ENCODE peak calls at places on chromosomes 13 and 19, in seven cellular contexts. G, Q, J, D, W, M and A are unnamed samples.

GRCh38 chr19:44548736-44549135 is 19.3 kb upstream of the CEACAM20 start:
- DNase-seq in W (peak; percentile 3), D (no peak), J (peak; percentile 61), M (no peak), Q (peak; percentile 20), G (no peak), A (peak; percentile 41)

GRCh38 chr13:110152351-110152750 is 154.6 kb downstream of the COL4A1 start:
- DNase-seq in J (no peak), Q (no peak), D (no peak), W (no peak), G (no peak), M (no peak), A (no peak)

GRCh38 chr19:29525901-29526729 is at the start of gene VSTM2B:
- DNase-seq in W (no peak), J (no peak), D (no peak), M (no peak), G (no peak), Q (no peak), A (no peak)

GRCh38 chr19:45782162-45782623 is at the start of gene DMPK:
- DNase-seq in W (peak; percentile 60), M (no peak), Q (no peak), J (no peak), D (no peak), G (no peak), A (no peak)

GRCh38 chr19:41977916-41978315 is 16.1 kb downstream of the ATP1A3 start:
- DNase-seq in Q (no peak), D (no peak), J (no peak), W (no peak), M (no peak), G (no peak), A (no peak)

GRCh38 chr19:33374406-33374703 is 846 bp downstream of the CEBPG start:
- DNase-seq in J (no peak), Q (peak; percentile 47), G (no peak), W (peak; percentile 48), D (no peak), M (peak; percentile 32), A (peak; percentile 44)

GRCh38 chr19:36748431-36749275 is 24.0 kb downstream of the ZNF850 start:
- DNase-seq in G (no peak), Q (no peak), W (no peak), D (no peak), M (peak; percentile 47), J (no peak), A (no peak)

GRCh38 chr19:42253245-42254082 is 1.5 kb downstream of the ERF start:
- DNase-seq in W (peak; percentile 68), J (no peak), Q (peak; percentile 36), M (peak; percentile 87), G (peak; percentile 63), D (peak; percentile 78), A (peak; percentile 28)

GRCh38 chr13:35984776-35985453 is 146.3 kb downstream of the DCLK1 start:
- DNase-seq in J (no peak), M (peak; percentile 81), W (no peak), Q (no peak), G (no peak), D (no peak), A (no peak)

DNA sequence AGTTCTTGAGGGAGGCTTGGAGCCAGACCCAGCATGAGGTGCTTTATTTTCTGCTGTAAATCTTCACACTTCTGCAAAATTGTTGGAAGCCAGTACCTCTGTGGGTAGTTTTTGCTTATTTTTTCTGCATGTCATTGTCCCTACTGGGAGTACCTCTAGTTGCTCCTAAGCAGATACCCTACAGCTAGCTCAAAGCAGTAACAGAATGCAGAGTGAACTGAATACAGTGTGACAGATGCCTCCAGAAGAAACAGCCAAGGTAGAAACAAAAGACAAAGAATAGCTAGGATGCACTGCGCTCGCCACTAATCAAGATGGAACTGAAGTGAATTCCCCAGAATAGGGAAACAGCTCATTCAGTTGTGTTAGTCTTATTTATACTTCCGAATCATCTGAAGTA is 1253.3 kb downstream of the PCDH17 start:
- DNase-seq in D (no peak), M (peak; percentile 67), Q (peak; percentile 2), G (no peak), W (peak; percentile 3), J (no peak), A (no peak)
- H3K4me3 ChIP-seq in D (no peak overlapping the region), M (no peak overlapping the region), Q (no peak overlapping the region), G (no peak overlapping the region), W (no peak overlapping the region), J (no peak overlapping the region), A (no peak overlapping the region)

GRCh38 chr13:114234645-114235421 is at the start of gene CDC16:
- DNase-seq in M (peak; percentile 97), D (peak; percentile 96), G (peak; percentile 83), J (peak; percentile 62), W (peak; percentile 89), Q (peak; percentile 91), A (peak; percentile 90)

GRCh38 chr13:114235697-114236096 is 1.0 kb downstream of the CDC16 start:
- DNase-seq in W (peak; percentile 9), Q (peak; percentile 14), J (no peak), D (no peak), M (no peak), G (no peak), A (no peak)

GRCh38 chr13:114234266-114234644 is 442 bp upstream of the CDC16 start:
- DNase-seq in Q (no peak), W (no peak), M (no peak), J (no peak), G (no peak), D (no peak), A (no peak)

GRCh38 chr13:114237415-114238112 is 2.9 kb downstream of the CDC16 start:
- DNase-seq in W (no peak), D (no peak), J (no peak), M (no peak), Q (no peak), G (no peak), A (no peak)

GRCh38 chr13:114236224-114236623 is 1.5 kb downstream of the CDC16 start:
- DNase-seq in J (no peak), W (no peak), D (no peak), M (no peak), G (no peak), Q (no peak), A (no peak)
- H3K4me3 ChIP-seq in J (peak overlapping the region; percentile 96), W (no peak overlapping the region), D (peak overlapping the region; percentile 92), M (no peak overlapping the region), G (peak overlapping the region; percentile 80), Q (peak overlapping the region; percentile 91), A (peak overlapping the region; percentile 91)

GRCh38 chr13:97367427-97367826 is 66.5 kb upstream of the RAP2A start:
- DNase-seq in W (peak; percentile 86), G (no peak), D (no peak), Q (peak; percentile 73), J (peak; percentile 85), M (peak; percentile 75), A (peak; percentile 69)
- H3K4me3 ChIP-seq in W (no peak overlapping the region), G (no peak overlapping the region), D (no peak overlapping the region), Q (no peak overlapping the region), J (no peak overlapping the region), M (no peak overlapping the region), A (no peak overlapping the region)

DNA sequence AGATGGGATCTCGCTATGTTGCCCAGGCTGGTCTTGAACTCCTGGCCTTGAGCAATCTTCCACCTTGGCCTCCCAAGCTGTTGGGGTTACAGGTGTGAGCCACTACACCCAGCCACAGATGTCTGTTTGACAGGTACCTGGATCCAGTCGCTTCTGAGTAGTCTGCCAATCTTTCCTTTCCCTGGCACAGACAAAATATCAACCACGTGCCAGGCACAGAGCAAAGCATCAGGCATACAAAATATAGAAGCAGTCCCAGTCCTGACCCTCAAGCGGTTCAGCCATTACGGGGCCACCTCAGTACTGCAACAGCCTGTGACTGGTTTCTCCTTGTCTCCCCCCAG is 3.8 kb downstream of the ELAVL1 start:
- DNase-seq in W (no peak), Q (no peak), G (no peak), D (no peak), M (no peak), J (no peak), A (no peak)
- H3K4me3 ChIP-seq in W (no peak overlapping the region), Q (no peak overlapping the region), G (no peak overlapping the region), D (no peak overlapping the region), M (no peak overlapping the region), J (no peak overlapping the region), A (no peak overlapping the region)

DNA sequence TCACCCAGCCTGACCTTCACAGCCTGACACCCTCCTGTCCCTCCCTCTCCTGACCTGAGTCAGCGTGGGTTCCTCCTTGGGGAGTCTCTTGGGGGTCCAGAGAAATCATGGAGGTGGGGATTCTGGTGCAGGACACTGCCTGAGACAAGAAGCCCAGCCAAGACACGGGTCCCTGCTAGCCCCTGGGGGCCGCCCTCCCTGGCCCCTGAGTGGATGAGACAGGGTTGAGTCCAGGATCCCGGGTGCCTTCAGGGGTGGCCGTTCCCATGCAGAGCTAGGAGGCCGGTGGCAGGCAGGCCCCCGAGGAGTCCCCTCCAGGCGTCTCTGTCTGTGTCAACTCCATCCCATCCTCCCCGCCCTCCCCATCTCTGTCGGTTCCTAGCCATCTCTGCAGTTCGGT is 1.6 kb downstream of the MAP2K7 start:
- DNase-seq in Q (no peak), J (no peak), D (no peak), G (no peak), W (no peak), M (no peak), A (no peak)
- H3K4me3 ChIP-seq in Q (peak overlapping the region; percentile 11), J (no peak overlapping the region), D (no peak overlapping the region), G (no peak overlapping the region), W (peak overlapping the region; percentile 14), M (no peak overlapping the region), A (no peak overlapping the region)

GRCh38 chr19:38692458-38693379 is 45.3 kb downstream of the ACTN4 start:
- DNase-seq in G (no peak), J (no peak), D (no peak), Q (no peak), M (no peak), W (no peak), A (no peak)
- H3K4me3 ChIP-seq in G (no peak overlapping the region), J (no peak overlapping the region), D (no peak overlapping the region), Q (no peak overlapping the region), M (no peak overlapping the region), W (no peak overlapping the region), A (no peak overlapping the region)

DNA sequence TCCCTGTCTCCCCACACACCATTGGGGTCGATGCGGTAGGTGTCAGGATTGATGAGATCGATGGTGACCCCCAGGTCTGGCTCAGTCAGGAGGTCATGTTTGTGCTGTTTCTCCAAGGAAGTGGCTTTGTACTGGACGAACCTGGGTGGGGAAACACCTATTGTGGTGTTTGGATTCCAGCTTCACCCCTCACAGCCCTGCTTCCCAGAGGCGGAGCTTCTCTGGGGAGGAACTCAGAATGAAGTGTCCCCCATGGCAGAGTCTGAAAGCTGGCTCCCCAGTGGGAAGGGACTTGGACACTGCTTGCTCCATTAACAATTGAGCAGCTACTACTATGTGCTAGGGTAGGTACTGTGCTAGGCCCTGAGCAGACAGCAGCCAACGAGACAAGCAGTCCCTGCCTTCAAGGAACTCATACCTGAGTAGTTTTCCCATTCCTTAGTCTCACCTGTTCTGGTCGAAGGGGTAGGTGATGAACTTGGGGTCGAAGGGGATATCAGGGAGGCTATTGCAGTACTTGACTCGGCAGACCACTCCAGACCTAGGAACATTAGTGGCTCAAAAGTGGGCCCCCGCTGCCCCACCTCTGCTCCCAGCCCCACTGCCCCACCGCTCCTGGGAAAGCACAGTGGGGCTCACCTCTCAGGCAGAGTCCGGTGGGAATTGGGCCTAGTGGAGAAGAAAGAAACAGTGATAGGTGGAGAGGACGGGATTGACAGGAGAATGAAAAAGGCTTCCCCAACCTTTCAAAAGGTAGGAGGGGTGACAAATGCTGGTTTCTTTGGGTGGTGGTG is 1.1 kb downstream of the PAF1 start:
- DNase-seq in M (no peak), J (no peak), G (no peak), W (no peak), D (no peak), Q (no peak), A (no peak)
- H3K4me3 ChIP-seq in M (peak overlapping the region; percentile 80), J (peak overlapping the region; percentile 96), G (peak overlapping the region; percentile 95), W (peak overlapping the region; percentile 41), D (peak overlapping the region; percentile 83), Q (peak overlapping the region; percentile 97), A (peak overlapping the region; percentile 98)